ENCODE peak calls at places on chromosomes 12 and 14, in nine cellular contexts. E is upper lobe of right lung; V is HCT116; J is SJSA1; N is IMR-90; W is uterus; Z is body of pancreas; B is stomach; Q is CD4-positive, alpha-beta memory T cell. G is an unnamed sample.
A peak's percentile ranks its signal among the peaks of the same experiment; 100 is the strongest.

GRCh38 chr12:30822385-30823139 is 67.8 kb upstream of the CAPRIN2 start:
- DNase-seq in W (peak; percentile 52), J (peak; percentile 52), N (peak; percentile 10), V (no peak), Z (peak; percentile 81), B (peak; percentile 79), Q (peak; percentile 36), E (peak; percentile 88), G (peak; percentile 34)

GRCh38 chr14:74980398-74980745 is 22.3 kb upstream of the EIF2B2 start:
- DNase-seq in N (no peak), Q (no peak), Z (no peak), J (no peak), V (no peak), B (no peak), E (no peak), W (no peak), G (no peak)

GRCh38 chr14:91744068-91744480 is 12.2 kb upstream of the CATSPERB start:
- DNase-seq in Q (no peak), W (no peak), V (peak; percentile 6), B (peak; percentile 60), N (no peak), J (no peak), E (no peak), Z (peak; percentile 63), G (no peak)

GRCh38 chr14:53668861-53669260 is 287.8 kb downstream of the BMP4 start:
- DNase-seq in J (no peak), V (no peak), Z (no peak), W (no peak), N (peak; percentile 10), B (no peak), Q (no peak), E (no peak), G (no peak)

GRCh38 chr14:91299483-91300115 is 55.1 kb upstream of the GPR68 start:
- DNase-seq in B (no peak), V (no peak), N (no peak), Z (no peak), E (no peak), J (no peak), Q (no peak), W (no peak), G (no peak)

GRCh38 chr14:54567224-54567633 is 301 bp downstream of the SAMD4A start:
- DNase-seq in W (no peak), E (no peak), J (peak; percentile 52), V (no peak), N (no peak), Q (no peak), Z (no peak), B (peak; percentile 26), G (no peak)

GRCh38 chr12:63928305-63928704 is 83.8 kb downstream of the SRGAP1 start:
- DNase-seq in V (no peak), Z (no peak), B (no peak), E (no peak), N (no peak), J (no peak), W (no peak), Q (no peak), G (peak; percentile 38)

GRCh38 chr12:42326466-42327226 is 679 bp downstream of the PPHLN1 start:
- DNase-seq in W (no peak), E (no peak), N (peak; percentile 27), Q (peak; percentile 41), Z (peak; percentile 13), J (peak; percentile 45), V (no peak), B (no peak), G (peak; percentile 28)

GRCh38 chr14:95467232-95467631 is 49.2 kb downstream of the SYNE3 start:
- DNase-seq in E (no peak), N (no peak), Z (no peak), Q (no peak), V (no peak), J (no peak), B (no peak), W (no peak), G (no peak)

GRCh38 chr14:95467657-95468056 is 48.8 kb downstream of the SYNE3 start:
- DNase-seq in Q (no peak), Z (peak; percentile 14), W (no peak), N (no peak), E (no peak), J (no peak), B (no peak), V (no peak), G (no peak)

GRCh38 chr14:95466506-95466905 is 49.9 kb downstream of the SYNE3 start:
- DNase-seq in V (no peak), B (no peak), Z (no peak), W (no peak), J (no peak), E (no peak), Q (no peak), N (no peak), G (no peak)

GRCh38 chr14:95469134-95469481 is 47.3 kb downstream of the SYNE3 start:
- DNase-seq in W (no peak), V (no peak), J (no peak), Z (no peak), N (no peak), Q (no peak), B (no peak), E (no peak), G (no peak)

DNA sequence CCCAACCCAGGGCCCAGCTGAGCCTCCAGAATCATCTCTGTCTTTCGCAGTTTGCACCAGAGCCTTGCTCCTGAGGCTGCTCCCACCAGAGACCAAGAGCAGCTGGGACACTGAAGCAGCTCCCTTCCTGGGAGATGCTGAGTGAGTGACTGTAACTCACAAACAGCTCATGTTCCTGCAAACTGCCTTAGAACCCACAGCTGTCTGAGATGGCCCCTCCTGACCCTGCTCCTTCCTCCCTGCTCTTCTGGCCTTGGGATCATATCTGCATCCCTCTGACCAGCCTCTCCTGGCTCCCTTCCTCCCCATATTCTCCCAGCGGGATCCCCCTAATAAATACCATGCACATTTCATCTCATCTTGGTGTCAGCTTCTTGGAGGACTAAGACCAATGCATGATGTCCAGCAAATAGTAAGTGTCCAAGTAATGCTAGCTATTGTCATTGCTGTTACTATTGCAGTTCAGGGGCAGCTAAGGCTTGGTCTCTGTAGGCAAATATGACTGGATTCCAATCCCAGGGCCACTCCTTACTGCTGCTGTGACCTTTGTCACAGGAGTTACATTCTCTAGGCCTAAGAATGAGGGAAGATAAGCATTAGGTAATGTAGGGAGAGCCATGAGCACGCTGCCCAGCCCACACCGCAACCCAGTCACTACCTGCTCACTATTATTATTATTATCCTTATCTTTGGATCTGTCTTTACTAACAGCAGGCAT is 47.9 kb downstream of the SYNE3 start:
- DNase-seq in V (no peak), Q (no peak), W (no peak), B (peak; percentile 48), N (no peak), E (no peak), J (no peak), Z (no peak), G (no peak)
- H3K4me3 ChIP-seq in V (no peak overlapping the region), Q (no peak overlapping the region), W (no peak overlapping the region), B (no peak overlapping the region), N (no peak overlapping the region), E (no peak overlapping the region), J (no peak overlapping the region), Z (no peak overlapping the region), G (no peak overlapping the region)

DNA sequence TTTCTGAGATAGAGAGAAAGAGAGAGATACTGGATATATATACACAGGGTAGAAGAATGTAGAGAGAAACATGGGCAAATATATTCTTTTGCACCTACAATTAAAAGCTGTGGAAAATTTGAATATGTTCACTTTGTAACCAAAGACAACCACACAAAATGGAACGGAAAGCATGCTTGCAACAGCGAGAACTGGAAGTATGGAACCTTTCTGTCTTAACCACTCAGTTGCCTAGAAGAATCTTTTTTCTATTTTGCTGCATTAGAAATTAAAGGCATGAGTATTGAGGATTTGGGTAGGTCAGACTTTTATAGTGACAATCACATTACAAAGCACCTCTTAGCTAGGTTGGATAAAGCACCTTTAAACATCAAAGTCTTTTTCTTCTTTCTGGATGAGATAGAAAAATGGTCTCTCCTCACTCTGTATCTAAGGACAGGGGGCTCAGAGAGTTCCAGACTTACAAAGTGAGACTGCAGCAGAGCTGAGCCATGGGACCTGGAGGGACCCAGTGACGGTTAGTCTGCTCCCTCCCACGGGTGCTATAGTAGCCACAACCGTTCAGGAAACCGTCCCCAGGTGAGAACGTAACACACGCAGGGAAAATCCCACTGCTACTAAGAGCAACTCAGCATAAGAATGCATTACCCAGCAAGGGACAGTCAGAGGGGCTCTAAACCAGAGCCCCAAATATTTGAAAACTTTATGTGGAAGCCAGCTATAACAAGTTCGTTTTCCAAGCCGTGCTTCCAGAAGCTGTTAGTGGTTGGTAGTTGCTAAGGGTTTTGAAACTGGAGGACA is 97.1 kb downstream of the DAD1 start:
- DNase-seq in Q (no peak), W (no peak), V (no peak), N (no peak), Z (no peak), J (no peak), B (no peak), E (no peak), G (peak; percentile 90)
- H3K4me3 ChIP-seq in Q (no peak overlapping the region), W (no peak overlapping the region), V (no peak overlapping the region), N (no peak overlapping the region), Z (no peak overlapping the region), J (no peak overlapping the region), B (no peak overlapping the region), E (no peak overlapping the region), G (peak overlapping the region; percentile 52)

DNA sequence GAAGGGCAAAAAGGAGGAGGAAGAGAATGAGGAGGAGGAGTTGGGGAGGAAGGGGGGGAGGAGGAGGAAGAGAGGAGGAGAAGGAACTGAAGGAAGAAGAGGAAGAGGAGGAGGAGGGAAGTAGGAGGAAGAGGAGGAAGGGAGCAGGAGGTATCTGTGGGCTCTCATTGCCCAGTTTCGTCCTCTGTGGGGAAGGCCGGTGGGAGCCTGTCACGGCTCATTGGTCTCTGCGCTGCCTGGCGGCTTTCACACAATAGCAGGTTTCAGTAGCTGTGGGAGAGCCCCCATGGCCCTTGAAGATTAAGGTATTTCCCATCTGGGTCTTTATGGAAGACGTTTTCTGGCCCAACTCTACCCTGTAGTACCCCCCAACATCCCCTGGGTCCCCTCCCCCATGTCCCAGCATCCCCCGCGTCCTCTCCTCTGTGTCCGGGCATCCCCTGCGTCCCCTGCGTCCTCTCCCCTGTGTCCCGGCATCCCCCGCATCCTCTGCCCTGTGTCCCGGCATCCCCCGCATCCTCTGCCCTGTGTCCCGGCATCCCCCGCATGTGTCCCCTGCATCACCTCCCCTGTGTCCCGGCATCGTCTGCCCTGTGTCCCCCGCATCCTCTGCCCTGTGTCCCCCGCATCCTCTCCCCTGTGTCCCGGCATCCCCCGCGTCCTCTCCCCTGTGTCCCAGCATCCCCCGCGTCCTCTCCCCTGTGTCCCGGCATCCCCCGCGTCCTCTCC is 278.2 kb upstream of the SFSWAP start:
- DNase-seq in Q (no peak), Z (no peak), W (no peak), V (no peak), E (no peak), J (peak; percentile 25), B (peak; percentile 5), N (no peak), G (peak; percentile 79)
- H3K4me3 ChIP-seq in Q (no peak overlapping the region), Z (no peak overlapping the region), W (no peak overlapping the region), V (no peak overlapping the region), E (no peak overlapping the region), J (no peak overlapping the region), B (no peak overlapping the region), N (no peak overlapping the region), G (no peak overlapping the region)

GRCh38 chr14:73460691-73461127 is 2.4 kb upstream of the NUMB start:
- DNase-seq in Z (no peak), B (no peak), E (no peak), J (no peak), V (no peak), W (no peak), Q (no peak), N (peak; percentile 77), G (no peak)

GRCh38 chr14:73462815-73463214 is 4.5 kb upstream of the NUMB start:
- DNase-seq in Z (no peak), W (no peak), N (no peak), V (no peak), Q (no peak), J (no peak), B (no peak), E (no peak), G (no peak)

GRCh38 chr14:73461478-73462077 is 3.2 kb upstream of the NUMB start:
- DNase-seq in J (no peak), B (no peak), E (no peak), V (no peak), W (no peak), Q (no peak), Z (peak; percentile 26), N (no peak), G (no peak)

GRCh38 chr14:73463411-73463810 is 5.1 kb upstream of the NUMB start:
- DNase-seq in B (peak; percentile 33), Q (no peak), W (no peak), Z (peak; percentile 34), N (peak; percentile 98), J (no peak), E (no peak), V (no peak), G (peak; percentile 60)

DNA sequence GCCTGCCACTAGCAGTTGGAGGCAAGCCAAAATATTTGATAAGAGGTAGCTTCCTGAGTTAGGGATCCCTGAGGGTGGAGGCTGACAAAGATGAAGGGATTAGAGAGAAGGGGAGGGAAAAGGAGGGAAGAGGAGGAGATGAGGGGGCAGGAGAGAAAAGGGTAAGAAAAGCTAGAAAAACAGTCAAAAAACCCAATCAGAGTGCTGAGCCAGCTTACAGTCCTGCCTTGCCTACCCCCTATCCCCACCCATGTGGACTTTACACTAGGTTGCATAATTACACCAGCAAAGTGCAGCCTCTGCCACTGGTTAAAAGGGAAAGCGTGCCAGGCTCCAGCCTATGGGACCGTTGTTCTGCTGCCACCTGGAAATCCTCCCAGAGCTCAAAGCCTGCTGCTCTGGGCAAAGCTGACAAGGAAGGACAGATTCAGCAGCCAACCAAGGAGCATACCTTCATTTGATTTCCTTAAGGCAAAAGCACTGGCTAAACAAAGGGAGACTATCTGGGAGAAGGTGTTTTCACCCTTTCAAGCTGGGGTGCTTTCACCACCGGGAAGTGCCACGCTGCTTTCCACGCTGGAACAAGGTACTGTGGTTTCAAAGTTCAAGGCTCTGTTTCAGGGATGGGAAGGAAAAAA is 3.9 kb upstream of the NUMB start:
- DNase-seq in B (peak; percentile 92), W (peak; percentile 26), Q (no peak), N (peak; percentile 43), J (no peak), E (peak; percentile 75), V (no peak), Z (peak; percentile 97), G (no peak)
- H3K4me3 ChIP-seq in B (peak overlapping the region; percentile 15), W (no peak overlapping the region), Q (no peak overlapping the region), N (peak overlapping the region; percentile 16), J (no peak overlapping the region), E (peak overlapping the region; percentile 19), V (no peak overlapping the region), Z (no peak overlapping the region), G (no peak overlapping the region)